ENCODE peak calls at places on chromosomes 7 and 10, in six cellular contexts. M is stimulated activated CD8-positive, alpha-beta memory T cell treated with anti-CD3 and anti-CD28 coated beads, Interleukin-4, amount 100 ng/mL, for 48 hours; S is NCI-H1092 treated with DMSO at 0.1 percent for 48 hours; K is tibial artery; T is psoas muscle; U is brain microvascular endothelial cell. H is an unnamed sample.

GRCh38 chr7:45178241-45179225 is 20.9 kb downstream of the RAMP3 start:
- DNase-seq in S (no peak), U (no peak), M (no peak), K (peak; percentile 55), T (no peak), H (no peak)

GRCh38 chr7:149104749-149105148 is 14.2 kb upstream of the ZNF786 start:
- DNase-seq in T (no peak), U (no peak), M (no peak), K (peak; percentile 54), S (no peak), H (no peak)

GRCh38 chr10:123726826-123727225 is 60.7 kb downstream of the GPR26 start:
- DNase-seq in T (no peak), K (no peak), S (no peak), U (no peak), M (no peak), H (no peak)

GRCh38 chr7:129066290-129067131 is 11.6 kb upstream of the TNPO3 start:
- DNase-seq in K (no peak), S (no peak), T (no peak), U (peak; percentile 74), M (no peak), H (no peak)

GRCh38 chr7:5545529-5545928 is 121.9 kb upstream of the TNRC18 start:
- DNase-seq in K (no peak), U (no peak), M (no peak), S (no peak), T (no peak), H (no peak)

GRCh38 chr10:102152545-102152890 is 329 bp downstream of the NOLC1 start:
- DNase-seq in M (peak; percentile 66), U (peak; percentile 20), T (no peak), S (no peak), K (no peak), H (no peak)

GRCh38 chr7:141693082-141693481 is 8.9 kb downstream of the DENND11 start:
- DNase-seq in M (no peak), S (no peak), K (no peak), U (no peak), T (no peak), H (no peak)

GRCh38 chr7:136652635-136653370 is 215.6 kb upstream of the CHRM2 start:
- DNase-seq in U (peak; percentile 14), S (no peak), M (no peak), T (no peak), K (no peak), H (no peak)

GRCh38 chr7:1512781-1513656 is 8.8 kb upstream of the INTS1 start:
- DNase-seq in S (no peak), M (peak; percentile 55), T (peak; percentile 85), K (peak; percentile 97), U (peak; percentile 81), H (no peak)

GRCh38 chr10:113522460-113522859 is 30.4 kb upstream of the HABP2 start:
- DNase-seq in S (no peak), M (no peak), K (no peak), T (no peak), U (no peak), H (no peak)

GRCh38 chr10:84352251-84352842 is 24.0 kb downstream of the CCSER2 start:
- DNase-seq in U (peak; percentile 56), T (no peak), K (no peak), M (peak; percentile 75), S (peak; percentile 4), H (peak; percentile 40)

GRCh38 chr10:50224330-50224952 is 26.9 kb downstream of the ASAH2 start:
- DNase-seq in S (peak; percentile 60), K (no peak), T (no peak), M (peak; percentile 27), U (peak; percentile 68), H (peak; percentile 51)

GRCh38 chr10:3433988-3434387 is 261.4 kb upstream of the PITRM1 start:
- DNase-seq in S (no peak), T (no peak), M (no peak), U (no peak), K (no peak), H (no peak)

GRCh38 chr7:83532229-83532628 is 116.7 kb downstream of the SEMA3E start:
- DNase-seq in T (no peak), M (no peak), K (no peak), S (no peak), U (peak; percentile 2), H (no peak)

GRCh38 chr7:124072603-124073324 is 39.9 kb upstream of the TMEM229A start:
- DNase-seq in U (peak; percentile 55), T (no peak), K (no peak), S (no peak), M (no peak), H (no peak)

H was measured in NCI-H510A treated with DMSO at 0.1 percent for 48 hours.